ENCODE peak calls at places on chromosomes 4 and X, in eight cellular contexts. I, X, D, B, K, P, E and L are unnamed samples.

GRCh38 chr4:68338625-68339024 is 11.3 kb downstream of the YTHDC1 start:
- DNase-seq in P (peak), E (no peak), X (no peak), D (no peak), B (no peak), I (no peak), K (no peak), L (no peak)

GRCh38 chr4:168421671-168422070 is 58.6 kb downstream of the DDX60L start:
- DNase-seq in X (no peak), D (no peak), P (no peak), I (peak), B (no peak), K (no peak), E (peak), L (no peak)

GRCh38 chrX:114924846-114925245 is 92.6 kb downstream of the IL13RA2 start:
- DNase-seq in X (peak), K (no peak), I (no peak), B (no peak), E (no peak), P (no peak), D (no peak), L (no peak)

GRCh38 chr4:112704991-112705845 is 68.3 kb downstream of the LARP7 start:
- DNase-seq in X (peak), B (peak), K (no peak), P (peak), D (peak), E (peak), I (peak), L (no peak)

GRCh38 chr4:18021470-18021719 is 160 bp downstream of the LCORL start:
- DNase-seq in B (no peak), I (no peak), E (no peak), D (no peak), K (no peak), X (no peak), P (no peak), L (no peak)

GRCh38 chr4:1130318-1131186 is 17.2 kb upstream of the RNF212 start:
- DNase-seq in P (peak), E (peak), I (peak), X (peak), B (peak), D (peak), K (peak), L (peak)

GRCh38 chrX:110520053-110520452 is 161.4 kb downstream of the RTL9 start:
- DNase-seq in B (no peak), P (no peak), K (no peak), E (no peak), D (no peak), X (no peak), I (no peak), L (no peak)

GRCh38 chr4:78481180-78481579 is 70.4 kb upstream of the ANXA3 start:
- DNase-seq in D (no peak), E (no peak), K (no peak), I (no peak), P (no peak), B (no peak), X (peak), L (no peak)

GRCh38 chrX:151082077-151082948 is 94.1 kb upstream of the GPR50 start:
- DNase-seq in E (peak), B (peak), I (peak), P (peak), K (no peak), X (peak), D (peak), L (no peak)

GRCh38 chrX:10190367-10190766 is 33.6 kb downstream of the CLCN4 start:
- DNase-seq in B (no peak), D (peak), E (no peak), X (peak), K (no peak), P (peak), I (peak), L (no peak)
- TF ChIP-seq CTCF in B (peak), D (peak), E (no peak), X (peak), K (peak), P (peak), I (peak), L (peak)

GRCh38 chr4:158578476-158578875 is 56.8 kb downstream of the RXFP1 start:
- DNase-seq in P (no peak), B (no peak), D (no peak), K (no peak), X (peak), E (no peak), I (peak), L (no peak)

GRCh38 chr4:158566860-158567259 is 45.2 kb downstream of the RXFP1 start:
- DNase-seq in X (no peak), I (no peak), K (no peak), D (no peak), B (no peak), P (no peak), E (no peak), L (no peak)

GRCh38 chr4:158571736-158572135 is 50.1 kb downstream of the RXFP1 start:
- DNase-seq in E (no peak), D (no peak), P (no peak), B (no peak), K (no peak), I (no peak), X (no peak), L (no peak)

GRCh38 chr4:158572608-158573007 is 50.9 kb downstream of the RXFP1 start:
- DNase-seq in K (no peak), P (no peak), B (no peak), X (no peak), E (no peak), I (no peak), D (no peak), L (no peak)
- TF ChIP-seq CTCF in K (no peak), P (no peak), B (no peak), X (no peak), E (no peak), I (no peak), D (no peak), L (no peak)

DNA sequence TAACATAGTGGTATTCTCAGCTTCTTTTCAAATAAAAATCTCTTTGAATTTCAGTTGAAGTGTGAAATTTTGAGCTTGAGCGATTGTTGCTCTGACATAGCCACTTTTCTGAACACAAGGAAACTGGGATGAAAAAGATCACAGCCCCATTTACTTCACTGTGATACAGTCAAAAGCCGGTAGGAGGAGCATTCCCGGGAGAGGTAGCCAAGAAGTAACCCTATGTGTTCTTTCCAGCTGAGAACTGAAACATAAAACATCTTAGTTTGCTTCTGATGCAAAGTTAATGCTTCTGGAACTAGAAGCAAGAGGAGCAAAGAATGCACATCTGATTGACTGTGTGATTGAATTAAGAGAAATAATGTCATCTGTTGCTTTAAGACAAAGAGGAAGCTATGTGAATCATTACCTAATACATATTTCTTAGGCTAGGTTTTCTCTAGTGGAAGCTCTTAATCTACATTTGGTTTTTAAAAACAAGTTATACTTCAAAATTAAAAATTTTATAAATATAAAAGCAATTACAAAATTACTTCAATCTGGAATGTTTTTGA is 88.4 kb upstream of the UNC5C start:
- DNase-seq in X (no peak), I (no peak), E (peak), K (no peak), P (no peak), D (no peak), B (no peak), L (no peak)
- TF ChIP-seq CTCF in X (no peak), I (peak), E (peak), K (no peak), P (no peak), D (no peak), B (peak), L (no peak)

GRCh38 chrX:23959781-23960180 is 52.0 kb downstream of the CXorf58 start:
- DNase-seq in D (no peak), X (no peak), B (no peak), K (no peak), I (no peak), E (no peak), P (no peak), L (no peak)
- TF ChIP-seq CTCF in D (no peak), X (no peak), B (no peak), K (no peak), I (no peak), E (no peak), P (no peak), L (no peak)

GRCh38 chrX:119417842-119418241 is 18.7 kb downstream of the SLC25A43 start:
- DNase-seq in B (no peak), K (no peak), P (no peak), X (no peak), E (no peak), I (no peak), D (no peak), L (no peak)
- TF ChIP-seq CTCF in B (peak), K (peak), P (no peak), X (peak), E (no peak), I (no peak), D (peak), L (peak)